ENCODE peak calls at places on chromosomes 3 and 15, in four cellular contexts. One of them, this sample, is unnamed.
A peak's percentile ranks its signal among the peaks of the same experiment; 100 is the strongest.

GRCh38 chr3:132008841-132009638 is 25.8 kb downstream of the CPNE4 start:
- DNase-seq in lower lobe of right lung: no peak
- DNase-seq in HepG2: no peak
- DNase-seq in suprapubic skin: no peak
- DNase-seq in this sample: peak; percentile 45

GRCh38 chr15:40340038-40340739 is 550 bp downstream of the CCDC9B start:
- DNase-seq in lower lobe of right lung: peak; percentile 70
- DNase-seq in HepG2: no peak
- DNase-seq in suprapubic skin: no peak
- DNase-seq in this sample: peak; percentile 72

GRCh38 chr3:146796078-146796477 is 190.9 kb upstream of the PLSCR5 start:
- DNase-seq in lower lobe of right lung: no peak
- DNase-seq in HepG2: no peak
- DNase-seq in suprapubic skin: no peak
- DNase-seq in this sample: no peak

GRCh38 chr15:81516012-81516411 is 142.0 kb upstream of the TMC3 start:
- DNase-seq in lower lobe of right lung: no peak
- DNase-seq in HepG2: no peak
- DNase-seq in suprapubic skin: no peak
- DNase-seq in this sample: no peak

GRCh38 chr3:123419850-123420292 is 29.0 kb downstream of the ADCY5 start:
- DNase-seq in lower lobe of right lung: no peak
- DNase-seq in HepG2: no peak
- DNase-seq in suprapubic skin: no peak
- DNase-seq in this sample: no peak

GRCh38 chr15:77033729-77034619 is 36.9 kb downstream of the TSPAN3 start:
- DNase-seq in lower lobe of right lung: peak; percentile 42
- DNase-seq in HepG2: no peak
- DNase-seq in suprapubic skin: peak; percentile 50
- DNase-seq in this sample: no peak

GRCh38 chr3:42823351-42823750 is 14.1 kb downstream of the ACKR2 start:
- DNase-seq in lower lobe of right lung: no peak
- DNase-seq in HepG2: no peak
- DNase-seq in suprapubic skin: no peak
- DNase-seq in this sample: no peak

GRCh38 chr3:99854899-99855298 is 37.2 kb downstream of the CMSS1 start:
- DNase-seq in lower lobe of right lung: no peak
- DNase-seq in HepG2: no peak
- DNase-seq in suprapubic skin: no peak
- DNase-seq in this sample: no peak

GRCh38 chr3:143241556-143241955 is 122.0 kb downstream of the CHST2 start:
- DNase-seq in lower lobe of right lung: no peak
- DNase-seq in HepG2: no peak
- DNase-seq in suprapubic skin: no peak
- DNase-seq in this sample: no peak

GRCh38 chr3:182392182-182392917 is 401.0 kb upstream of the ATP11B start:
- DNase-seq in lower lobe of right lung: no peak
- DNase-seq in HepG2: no peak
- DNase-seq in suprapubic skin: no peak
- DNase-seq in this sample: no peak

GRCh38 chr3:113546414-113546893 is 14.1 kb downstream of the SIDT1 start:
- DNase-seq in lower lobe of right lung: no peak
- DNase-seq in HepG2: no peak
- DNase-seq in suprapubic skin: no peak
- DNase-seq in this sample: no peak

GRCh38 chr15:58738051-58738707 is 11.3 kb downstream of the ADAM10 start:
- DNase-seq in lower lobe of right lung: no peak
- DNase-seq in HepG2: no peak
- DNase-seq in suprapubic skin: no peak
- DNase-seq in this sample: no peak

GRCh38 chr3:63521657-63522056 is 130.8 kb upstream of the SNTN start:
- DNase-seq in lower lobe of right lung: no peak
- DNase-seq in HepG2: no peak
- DNase-seq in suprapubic skin: no peak
- DNase-seq in this sample: no peak

GRCh38 chr15:38879909-38880471 is 315.4 kb upstream of the RASGRP1 start:
- DNase-seq in lower lobe of right lung: no peak
- DNase-seq in HepG2: no peak
- DNase-seq in suprapubic skin: peak; percentile 79
- DNase-seq in this sample: no peak

GRCh38 chr3:127411083-127411727 is 123.4 kb upstream of the PRR20G start:
- DNase-seq in lower lobe of right lung: no peak
- DNase-seq in HepG2: no peak
- DNase-seq in suprapubic skin: no peak
- DNase-seq in this sample: no peak

GRCh38 chr15:64770626-64771025 is 4.8 kb downstream of the RBPMS2 start:
- DNase-seq in lower lobe of right lung: no peak
- DNase-seq in HepG2: no peak
- DNase-seq in suprapubic skin: no peak
- DNase-seq in this sample: no peak

GRCh38 chr3:30982676-30983075 is 88.2 kb upstream of the GADL1 start:
- DNase-seq in lower lobe of right lung: no peak
- DNase-seq in HepG2: no peak
- DNase-seq in suprapubic skin: no peak
- DNase-seq in this sample: no peak

GRCh38 chr3:9862391-9863235 is 17.4 kb downstream of the CIDEC start:
- DNase-seq in lower lobe of right lung: peak; percentile 79
- DNase-seq in HepG2: peak; percentile 74
- DNase-seq in suprapubic skin: peak; percentile 74
- DNase-seq in this sample: no peak

GRCh38 chr3:106692624-106693023 is 684.6 kb upstream of the CCDC54 start:
- DNase-seq in lower lobe of right lung: no peak
- DNase-seq in HepG2: no peak
- DNase-seq in suprapubic skin: no peak
- DNase-seq in this sample: no peak

GRCh38 chr3:65712156-65712555 is 326.6 kb downstream of the MAGI1 start:
- DNase-seq in lower lobe of right lung: no peak
- DNase-seq in HepG2: no peak
- DNase-seq in suprapubic skin: no peak
- DNase-seq in this sample: no peak

GRCh38 chr15:57743424-57743823 is 36.9 kb downstream of the POLR2M start:
- DNase-seq in lower lobe of right lung: no peak
- DNase-seq in HepG2: peak; percentile 4
- DNase-seq in suprapubic skin: no peak
- DNase-seq in this sample: peak; percentile 26

GRCh38 chr3:149199474-149199873 is 22.2 kb downstream of the CP start:
- DNase-seq in lower lobe of right lung: no peak
- DNase-seq in HepG2: no peak
- DNase-seq in suprapubic skin: no peak
- DNase-seq in this sample: peak; percentile 58

GRCh38 chr15:89662893-89663673 is 7.8 kb upstream of the KIF7 start:
- DNase-seq in lower lobe of right lung: peak; percentile 47
- DNase-seq in HepG2: no peak
- DNase-seq in suprapubic skin: peak; percentile 83
- DNase-seq in this sample: no peak

GRCh38 chr3:99319450-99319849 is 318.9 kb upstream of the COL8A1 start:
- DNase-seq in lower lobe of right lung: no peak
- DNase-seq in HepG2: no peak
- DNase-seq in suprapubic skin: no peak
- DNase-seq in this sample: peak; percentile 42

GRCh38 chr3:49346797-49347251 is 7.0 kb upstream of the USP4 start:
- DNase-seq in lower lobe of right lung: no peak
- DNase-seq in HepG2: no peak
- DNase-seq in suprapubic skin: no peak
- DNase-seq in this sample: no peak

GRCh38 chr15:31471731-31472430 is 145.2 kb downstream of the KLF13 start:
- DNase-seq in lower lobe of right lung: no peak
- DNase-seq in HepG2: no peak
- DNase-seq in suprapubic skin: peak; percentile 43
- DNase-seq in this sample: no peak

GRCh38 chr3:133865136-133865855 is 30.4 kb downstream of the RAB6B start:
- DNase-seq in lower lobe of right lung: no peak
- DNase-seq in HepG2: peak; percentile 4
- DNase-seq in suprapubic skin: no peak
- DNase-seq in this sample: no peak

GRCh38 chr15:41894791-41895463 is 1.1 kb upstream of the SPTBN5 start:
- DNase-seq in lower lobe of right lung: peak; percentile 87
- DNase-seq in HepG2: peak; percentile 35
- DNase-seq in suprapubic skin: peak; percentile 87
- DNase-seq in this sample: peak; percentile 76
- H3K4me3 ChIP-seq in lower lobe of right lung: peak overlapping the region; percentile 6
- H3K4me3 ChIP-seq in HepG2: peak overlapping the region; percentile 35
- H3K4me3 ChIP-seq in suprapubic skin: peak overlapping the region; percentile 25
- H3K4me3 ChIP-seq in this sample: no peak overlapping the region

DNA sequence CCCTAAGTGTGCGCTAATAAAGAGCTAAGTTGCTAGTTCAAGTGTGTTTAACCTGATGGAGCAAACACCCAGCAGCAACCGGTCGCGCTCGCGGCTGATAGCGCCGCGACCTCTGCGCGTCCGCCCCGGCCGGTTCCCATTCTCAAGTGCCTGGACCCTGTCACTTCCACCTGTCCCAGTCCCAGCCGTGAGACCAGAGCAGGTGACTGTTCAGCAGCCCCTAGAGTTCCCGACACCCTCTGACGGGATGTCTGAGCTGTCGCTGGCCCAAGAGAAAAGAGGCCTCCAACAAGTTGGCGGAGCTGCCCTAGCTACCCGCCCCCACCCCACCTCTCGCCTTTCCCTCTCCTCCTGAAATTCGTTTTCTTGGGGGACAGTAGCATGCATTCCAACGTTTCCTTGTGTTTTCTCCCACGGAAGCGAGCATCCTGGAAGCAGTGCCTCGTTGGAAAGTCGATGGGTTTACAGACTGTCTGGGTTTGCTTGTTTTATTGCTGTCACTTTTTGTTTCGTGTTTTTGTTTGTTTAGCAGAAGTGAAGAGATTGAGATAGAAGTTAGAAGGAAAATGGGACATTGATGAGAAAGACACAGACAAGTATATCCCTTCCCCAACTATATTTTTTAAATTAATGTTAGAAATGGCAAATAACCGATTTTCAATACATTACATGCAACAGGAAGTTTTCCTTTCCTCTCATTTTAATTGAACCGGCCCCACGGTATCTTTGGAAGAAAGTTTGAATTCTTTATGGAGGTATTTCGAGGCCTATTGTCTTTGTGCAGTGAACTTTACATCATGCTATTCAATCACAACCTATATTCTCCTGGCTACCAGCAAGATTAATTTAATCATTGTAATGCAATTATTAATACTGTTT is 3.2 kb upstream of the MECOM start:
- DNase-seq in lower lobe of right lung: peak; percentile 52
- DNase-seq in HepG2: no peak
- DNase-seq in suprapubic skin: no peak
- DNase-seq in this sample: no peak
- H3K4me3 ChIP-seq in lower lobe of right lung: peak overlapping the region; percentile 53
- H3K4me3 ChIP-seq in HepG2: no peak overlapping the region
- H3K4me3 ChIP-seq in suprapubic skin: no peak overlapping the region
- H3K4me3 ChIP-seq in this sample: no peak overlapping the region

GRCh38 chr15:61856295-61856694 is 204.0 kb downstream of the VPS13C start:
- DNase-seq in lower lobe of right lung: no peak
- DNase-seq in HepG2: no peak
- DNase-seq in suprapubic skin: no peak
- DNase-seq in this sample: no peak
- H3K4me3 ChIP-seq in lower lobe of right lung: no peak overlapping the region
- H3K4me3 ChIP-seq in HepG2: no peak overlapping the region
- H3K4me3 ChIP-seq in suprapubic skin: no peak overlapping the region
- H3K4me3 ChIP-seq in this sample: no peak overlapping the region

DNA sequence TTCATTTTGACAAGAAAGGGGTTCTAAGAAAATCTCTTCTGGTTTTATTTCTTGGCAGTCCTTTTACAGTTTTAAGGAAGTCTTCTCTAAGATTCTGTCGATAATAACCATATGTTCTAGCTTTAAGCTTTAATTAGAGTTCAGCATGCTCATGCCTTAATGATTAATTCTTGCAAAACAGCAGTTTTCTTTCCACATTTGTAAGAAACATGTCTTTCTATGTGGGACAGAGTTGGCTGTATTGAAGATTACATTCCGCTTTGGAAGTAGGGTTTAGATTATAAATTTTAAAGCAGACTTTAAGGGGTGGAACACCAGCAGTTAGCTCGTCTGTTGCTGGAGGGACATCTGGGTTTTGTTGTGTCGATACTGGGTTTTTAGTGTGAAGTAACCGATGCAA is 35.2 kb downstream of the SQOR start:
- DNase-seq in lower lobe of right lung: no peak
- DNase-seq in HepG2: no peak
- DNase-seq in suprapubic skin: no peak
- DNase-seq in this sample: no peak
- H3K4me3 ChIP-seq in lower lobe of right lung: no peak overlapping the region
- H3K4me3 ChIP-seq in HepG2: no peak overlapping the region
- H3K4me3 ChIP-seq in suprapubic skin: no peak overlapping the region
- H3K4me3 ChIP-seq in this sample: no peak overlapping the region

GRCh38 chr15:41512512-41513281 is 930 bp downstream of the LTK start:
- DNase-seq in lower lobe of right lung: no peak
- DNase-seq in HepG2: no peak
- DNase-seq in suprapubic skin: no peak
- DNase-seq in this sample: peak; percentile 24
- H3K4me3 ChIP-seq in lower lobe of right lung: peak overlapping the region; percentile 56
- H3K4me3 ChIP-seq in HepG2: no peak overlapping the region
- H3K4me3 ChIP-seq in suprapubic skin: peak overlapping the region; percentile 48
- H3K4me3 ChIP-seq in this sample: peak overlapping the region; percentile 59

DNA sequence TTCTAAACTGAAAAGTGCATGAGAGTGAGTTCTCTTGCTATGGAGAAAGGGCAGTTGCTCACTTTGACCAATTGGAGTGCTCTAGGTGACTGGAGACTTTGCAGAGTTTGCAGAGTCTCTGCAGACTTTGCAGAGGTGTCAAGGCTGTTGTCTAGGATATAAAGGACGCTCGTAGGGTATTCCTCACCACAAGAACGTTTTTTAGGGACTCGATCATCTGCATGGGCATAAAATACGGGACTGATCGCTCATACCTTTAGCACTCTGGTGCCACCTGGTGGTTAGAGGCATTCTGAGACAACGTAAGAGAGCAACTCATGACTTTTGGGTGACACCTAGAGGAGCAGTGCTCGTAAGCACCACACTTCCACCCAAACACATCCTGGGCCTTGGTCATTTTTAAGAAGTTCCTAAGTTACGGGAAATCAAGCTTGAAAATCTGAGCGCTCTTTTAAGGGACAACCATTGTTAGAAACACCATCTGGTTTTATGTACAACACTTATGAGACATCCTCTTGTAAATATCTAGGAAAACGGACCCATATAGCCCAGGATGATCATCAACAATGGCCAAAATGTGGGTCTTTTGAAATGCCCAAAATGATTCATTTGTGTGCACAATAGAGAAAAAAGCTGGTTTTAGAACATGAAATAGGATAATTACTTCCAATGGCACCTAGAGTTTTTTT is 51.6 kb upstream of the XCR1 start:
- DNase-seq in lower lobe of right lung: peak; percentile 81
- DNase-seq in HepG2: peak; percentile 85
- DNase-seq in suprapubic skin: peak; percentile 94
- DNase-seq in this sample: peak; percentile 83
- H3K4me3 ChIP-seq in lower lobe of right lung: no peak overlapping the region
- H3K4me3 ChIP-seq in HepG2: no peak overlapping the region
- H3K4me3 ChIP-seq in suprapubic skin: no peak overlapping the region
- H3K4me3 ChIP-seq in this sample: no peak overlapping the region

This sample was measured in A673.